ENCODE peak calls at places on chromosomes 12 and 14, in four cellular contexts. H is A673, B is left ventricle myocardium inferior, K is MCF 10A. U is an unnamed sample.

GRCh38 chr12:64714551-64714968 is 44.6 kb downstream of the GNS start:
- DNase-seq in H (no peak), B (no peak), K (no peak), U (peak)

GRCh38 chr12:108572166-108572790 is 9.9 kb downstream of the ISCU start:
- DNase-seq in H (no peak), B (no peak), K (no peak), U (no peak)

GRCh38 chr12:122167328-122167925 is 6.6 kb downstream of the IL31 start:
- DNase-seq in H (no peak), B (no peak), K (no peak), U (no peak)

GRCh38 chr14:89207925-89208328 is 209.1 kb downstream of the FOXN3 start:
- DNase-seq in H (no peak), B (no peak), K (no peak), U (no peak)

GRCh38 chr12:62848418-62848817 is 86.5 kb downstream of the PPM1H start:
- DNase-seq in H (no peak), B (no peak), K (peak), U (no peak)

GRCh38 chr14:50943261-50943942 is 881 bp downstream of the PYGL start:
- DNase-seq in H (no peak), B (peak), K (peak), U (no peak)

GRCh38 chr14:23941230-23941629 is 12.3 kb upstream of the DHRS4 start:
- DNase-seq in H (no peak), B (no peak), K (no peak), U (no peak)

GRCh38 chr12:128857173-128857770 is 4.0 kb downstream of the GLT1D1 start:
- DNase-seq in H (no peak), B (no peak), K (no peak), U (no peak)

GRCh38 chr14:69320581-69321365 is 60.8 kb downstream of the GALNT16 start:
- DNase-seq in H (no peak), B (no peak), K (no peak), U (peak)

GRCh38 chr12:131912526-131913274 is 16.4 kb upstream of the PUS1 start:
- DNase-seq in H (peak), B (peak), K (peak), U (no peak)

GRCh38 chr14:91947196-91948184 is at the start of gene FBLN5:
- DNase-seq in H (peak), B (peak), K (peak), U (peak)

GRCh38 chr14:98605043-98605442 is 667.0 kb downstream of the BCL11B start:
- DNase-seq in H (no peak), B (no peak), K (no peak), U (no peak)
- TF ChIP-seq CTCF in H (no peak), B (no peak), K (no peak), U (no peak)

GRCh38 chr12:118061876-118062791 is 1.2 kb upstream of the WSB2 start:
- DNase-seq in H (peak), B (peak), K (no peak), U (no peak)

GRCh38 chr12:118065380-118065779 is 4.4 kb upstream of the WSB2 start:
- DNase-seq in H (no peak), B (no peak), K (no peak), U (no peak)

GRCh38 chr12:118063567-118064391 is 2.8 kb upstream of the WSB2 start:
- DNase-seq in H (no peak), B (no peak), K (no peak), U (no peak)

GRCh38 chr12:118061011-118061875 is at the start of gene WSB2:
- DNase-seq in H (peak), B (peak), K (no peak), U (peak)

DNA sequence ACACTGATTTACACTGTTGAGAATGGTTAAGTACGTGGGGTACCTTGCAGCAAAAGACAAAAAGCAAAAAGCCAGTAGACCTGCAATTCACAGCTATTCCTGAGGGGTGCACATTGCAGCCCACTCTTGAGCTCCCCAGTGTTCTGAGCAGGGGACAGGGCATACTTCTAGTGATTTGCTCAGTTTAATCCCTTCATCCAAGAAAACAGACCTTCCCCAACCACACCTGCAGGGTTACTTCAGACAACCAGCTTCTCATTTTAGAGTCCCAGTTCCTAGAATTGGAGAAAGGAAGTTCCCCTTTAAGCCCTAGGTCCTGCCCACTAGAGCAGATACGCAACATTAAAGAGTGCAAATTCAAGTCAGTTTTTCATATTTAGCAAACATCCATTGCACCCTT is 3.6 kb upstream of the WSB2 start:
- DNase-seq in H (peak), B (no peak), K (no peak), U (no peak)
- TF ChIP-seq CTCF in H (peak), B (no peak), K (no peak), U (no peak)

DNA sequence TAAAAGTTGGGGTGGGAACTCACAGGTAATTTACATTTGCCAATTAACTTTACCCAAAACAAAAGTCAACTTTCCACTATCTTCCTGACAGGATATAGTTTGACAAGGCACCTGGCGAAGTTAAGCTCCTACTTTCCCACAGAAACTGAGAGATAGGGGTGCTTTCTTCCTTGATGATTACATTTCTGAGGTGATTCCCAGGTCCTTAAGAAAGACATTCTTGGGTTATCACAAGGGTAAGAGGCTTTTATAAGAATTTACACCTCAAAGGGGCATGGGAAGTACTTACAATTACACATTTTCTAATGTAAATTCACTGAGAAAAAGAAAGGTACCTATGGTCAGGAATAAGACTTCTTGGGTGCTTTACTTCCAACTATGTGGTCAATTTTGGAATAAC is 660.9 kb upstream of the MGAT4C start:
- DNase-seq in H (no peak), B (no peak), K (no peak), U (no peak)
- TF ChIP-seq CTCF in H (no peak), B (no peak), K (no peak), U (no peak)

DNA sequence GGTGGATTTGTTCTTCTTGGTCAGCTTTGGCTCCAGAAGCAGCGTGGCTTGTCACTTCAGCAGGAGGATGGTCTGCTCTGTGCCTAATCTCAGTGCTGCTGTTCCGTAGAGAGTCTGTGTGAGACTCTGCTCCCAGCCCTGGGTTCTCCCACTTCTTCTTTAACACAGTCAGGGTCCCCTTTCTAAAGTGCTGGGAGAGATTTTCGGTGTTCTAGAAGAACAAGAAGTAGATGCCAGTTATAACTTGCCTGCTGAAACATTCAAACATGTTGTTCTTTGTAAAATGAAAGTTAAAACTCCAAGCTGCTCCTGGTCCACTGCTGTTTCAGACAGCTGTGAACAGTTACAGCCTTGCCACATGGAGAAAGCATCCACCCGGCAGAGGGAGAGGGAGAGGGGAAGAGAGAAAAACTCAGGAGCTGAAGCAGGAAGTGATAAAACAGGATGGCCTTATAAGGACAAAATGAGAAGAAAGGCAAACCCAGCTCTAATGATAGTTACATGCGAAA is 55.2 kb upstream of the CERS5 start:
- DNase-seq in H (peak), B (peak), K (peak), U (no peak)
- TF ChIP-seq CTCF in H (no peak), B (peak), K (no peak), U (no peak)

DNA sequence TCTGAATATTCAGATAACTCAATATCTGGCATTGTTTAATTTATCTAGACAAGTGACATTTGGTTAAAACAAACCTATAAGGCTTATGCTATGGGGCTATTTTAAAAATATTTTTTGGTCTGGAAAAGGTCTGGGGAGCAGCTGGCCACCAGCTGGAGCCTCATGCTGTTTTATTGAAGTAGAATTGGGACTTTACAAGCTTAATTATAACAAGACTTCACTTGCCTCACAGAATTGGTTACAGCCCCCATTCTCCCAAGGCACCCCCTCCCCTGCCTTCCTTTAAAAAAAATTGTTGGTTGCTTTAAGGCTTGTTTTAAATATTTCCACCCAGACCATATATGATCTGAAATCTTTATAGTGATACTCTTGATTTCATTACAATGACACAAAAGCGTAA is 453.9 kb downstream of the ADAMTS20 start:
- DNase-seq in H (no peak), B (no peak), K (no peak), U (no peak)
- TF ChIP-seq CTCF in H (no peak), B (no peak), K (no peak), U (no peak)

DNA sequence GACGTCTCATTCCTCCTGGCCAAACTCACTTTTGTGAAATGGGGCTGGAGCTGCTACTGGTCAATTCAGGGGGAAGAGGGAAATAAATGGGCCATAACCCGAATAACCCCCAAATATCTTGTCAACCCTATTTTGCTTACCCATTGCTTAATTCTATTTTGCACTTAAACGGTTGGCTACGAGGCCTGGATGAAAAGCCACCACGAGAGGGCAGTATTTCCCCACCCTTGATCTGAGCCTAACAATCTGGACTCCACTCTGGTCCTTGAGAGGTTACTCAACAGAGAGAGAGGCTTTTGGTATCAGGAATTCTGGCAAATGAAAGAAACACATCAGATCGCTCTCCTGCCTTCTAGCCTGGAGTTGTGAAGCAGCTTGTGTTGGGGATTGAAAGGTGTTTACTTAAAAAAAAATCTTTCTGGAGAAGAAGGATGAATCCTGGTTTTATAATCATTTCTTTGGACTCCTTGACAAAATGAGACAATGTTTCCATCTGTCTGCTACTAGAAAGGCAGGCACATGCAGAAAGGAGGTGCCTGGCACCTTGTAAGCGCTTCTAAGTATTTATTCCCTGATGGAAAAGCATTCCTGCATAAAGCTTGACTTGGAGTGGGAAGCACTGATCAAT is 22.4 kb upstream of the FBXO21 start:
- DNase-seq in H (peak), B (peak), K (peak), U (peak)
- TF ChIP-seq CTCF in H (peak), B (peak), K (peak), U (peak)